ENCODE peak calls at places on chromosomes 4 and X, in five cellular contexts. G is Right ventricle myocardium inferior, F is Daoy, X is AG04449, W is GM23338. S is an unnamed sample.

GRCh38 chrX:133935096-133935495 is 50.3 kb downstream of the GPC3 start:
- DNase-seq in G (no peak), F (no peak), X (no peak), W (no peak), S (no peak)

GRCh38 chrX:39513836-39514235 is 583.9 kb downstream of the BCOR start:
- DNase-seq in G (no peak), F (no peak), X (no peak), W (no peak), S (no peak)

GRCh38 chr4:179095585-179096228 is 1653.5 kb upstream of the AGA start:
- DNase-seq in G (no peak), F (no peak), X (no peak), W (peak), S (no peak)

GRCh38 chr4:88204882-88205281 is 46.4 kb upstream of the ABCG2 start:
- DNase-seq in G (no peak), F (no peak), X (no peak), W (no peak), S (no peak)

GRCh38 chrX:120358687-120359086 is 3.2 kb upstream of the ATP1B4 start:
- DNase-seq in G (no peak), F (peak), X (no peak), W (no peak), S (no peak)

GRCh38 chr4:11507920-11508319 is 79.2 kb upstream of the HS3ST1 start:
- DNase-seq in G (no peak), F (no peak), X (no peak), W (no peak), S (no peak)

GRCh38 chr4:2763511-2763967 is 7.4 kb upstream of the TNIP2 start:
- DNase-seq in G (no peak), F (no peak), X (no peak), W (peak), S (peak)

GRCh38 chr4:132332932-132333722 is 816.0 kb upstream of the PCDH10 start:
- DNase-seq in G (no peak), F (no peak), X (no peak), W (peak), S (no peak)

GRCh38 chrX:25343060-25343459 is 327.3 kb upstream of the ARX start:
- DNase-seq in G (no peak), F (no peak), X (no peak), W (peak), S (no peak)

GRCh38 chrX:44733931-44734330 is 109.9 kb upstream of the DUSP21 start:
- DNase-seq in G (no peak), F (no peak), X (no peak), W (no peak), S (no peak)

GRCh38 chr4:22686156-22686555 is 6.6 kb upstream of the GBA3 start:
- DNase-seq in G (no peak), F (no peak), X (no peak), W (no peak), S (no peak)

GRCh38 chr4:146585761-146586333 is 52.8 kb upstream of the POU4F2 start:
- DNase-seq in G (no peak), F (no peak), X (peak), W (peak), S (no peak)

GRCh38 chr4:76197001-76197743 is 16.5 kb downstream of the SCARB2 start:
- DNase-seq in G (no peak), F (no peak), X (no peak), W (no peak), S (no peak)

GRCh38 chr4:176875026-176875425 is 82.3 kb upstream of the VEGFC start:
- DNase-seq in G (no peak), F (no peak), X (no peak), W (no peak), S (no peak)

GRCh38 chrX:52988985-52989917 is 30.9 kb upstream of the FAM156A start:
- DNase-seq in G (no peak), F (peak), X (no peak), W (no peak), S (no peak)

S was measured in left lobe of liver.